ENCODE peak calls at places on chromosomes 16 and 17, in eight cellular contexts. M is A673, L is A549, B is choroid plexus epithelial cell, I is OCI-LY7, Z is HL-60, W is GM12865, Q is suprapubic skin. N is an unnamed sample.

GRCh38 chr17:4739122-4740024 is at the start of the genes CXCL16 and ZMYND15:
- DNase-seq in M (peak), L (peak), B (peak), I (peak), Z (no peak), W (peak), Q (no peak), N (peak)

GRCh38 chr16:48223490-48223889 is 20.6 kb upstream of the LONP2 start:
- DNase-seq in M (no peak), L (no peak), B (no peak), I (no peak), Z (no peak), W (no peak), Q (no peak), N (no peak)

GRCh38 chr17:19513897-19514488 is 19.7 kb upstream of the SLC47A1 start:
- DNase-seq in M (peak), L (peak), B (peak), I (peak), Z (no peak), W (peak), Q (peak), N (peak)

GRCh38 chr17:9279911-9280310 is 258.6 kb downstream of the NTN1 start:
- DNase-seq in M (no peak), L (no peak), B (no peak), I (no peak), Z (no peak), W (no peak), Q (no peak), N (no peak)

GRCh38 chr17:4499431-4500187 is 928 bp downstream of the SPNS2 start:
- DNase-seq in M (peak), L (peak), B (no peak), I (no peak), Z (peak), W (no peak), Q (no peak), N (no peak)

GRCh38 chr17:965311-965989 is 14.1 kb downstream of the NXN start:
- DNase-seq in M (no peak), L (no peak), B (no peak), I (no peak), Z (no peak), W (no peak), Q (no peak), N (no peak)

GRCh38 chr16:22670551-22670970 is 143.4 kb upstream of the HS3ST2 start:
- DNase-seq in M (peak), L (peak), B (peak), I (peak), Z (no peak), W (peak), Q (peak), N (no peak)

GRCh38 chr16:11824362-11824761 is 27.0 kb downstream of the RSL1D1 start:
- DNase-seq in M (no peak), L (peak), B (no peak), I (no peak), Z (peak), W (no peak), Q (no peak), N (no peak)

GRCh38 chr17:28528329-28529011 is 22.3 kb downstream of the FOXN1 start:
- DNase-seq in M (no peak), L (no peak), B (no peak), I (no peak), Z (no peak), W (no peak), Q (no peak), N (no peak)

GRCh38 chr17:978110-979093 is 1.2 kb downstream of the NXN start:
- DNase-seq in M (no peak), L (no peak), B (no peak), I (no peak), Z (no peak), W (no peak), Q (no peak), N (peak)

GRCh38 chr17:28524476-28525415 is 18.6 kb downstream of the FOXN1 start:
- DNase-seq in M (no peak), L (peak), B (peak), I (no peak), Z (no peak), W (no peak), Q (no peak), N (peak)

GRCh38 chr17:74712756-74713155 is at the start of gene CD300LF:
- DNase-seq in M (no peak), L (no peak), B (no peak), I (no peak), Z (peak), W (no peak), Q (no peak), N (no peak)

GRCh38 chr16:3578610-3579551 is 1.7 kb upstream of the NLRC3 start:
- DNase-seq in M (no peak), L (no peak), B (no peak), I (peak), Z (no peak), W (peak), Q (no peak), N (peak)

GRCh38 chr16:30009085-30009862 is 1.6 kb downstream of the DOC2A start:
- DNase-seq in M (no peak), L (no peak), B (no peak), I (no peak), Z (no peak), W (no peak), Q (no peak), N (no peak)

GRCh38 chr17:71975998-71976649 is 144.7 kb upstream of the SOX9 start:
- DNase-seq in M (no peak), L (peak), B (peak), I (no peak), Z (no peak), W (no peak), Q (peak), N (peak)

GRCh38 chr17:50658602-50659001 is 23.9 kb downstream of the ABCC3 start:
- DNase-seq in M (no peak), L (no peak), B (no peak), I (no peak), Z (no peak), W (no peak), Q (no peak), N (no peak)

GRCh38 chr16:82738699-82739098 is 111.9 kb downstream of the CDH13 start:
- DNase-seq in M (peak), L (no peak), B (peak), I (no peak), Z (no peak), W (peak), Q (no peak), N (no peak)

GRCh38 chr16:12113581-12114375 is 137.2 kb downstream of the SNX29 start:
- DNase-seq in M (no peak), L (no peak), B (no peak), I (no peak), Z (no peak), W (no peak), Q (no peak), N (no peak)

GRCh38 chr16:68656771-68657170 is 11.7 kb downstream of the CDH3 start:
- DNase-seq in M (no peak), L (no peak), B (no peak), I (no peak), Z (no peak), W (no peak), Q (no peak), N (no peak)

GRCh38 chr17:76935331-76935730 is 67.1 kb downstream of the MGAT5B start:
- DNase-seq in M (no peak), L (no peak), B (peak), I (no peak), Z (no peak), W (no peak), Q (no peak), N (peak)

GRCh38 chr16:4574919-4575705 is 19.0 kb downstream of the C16orf96 start:
- DNase-seq in M (no peak), L (no peak), B (no peak), I (no peak), Z (no peak), W (no peak), Q (no peak), N (no peak)

GRCh38 chr17:69928586-69928985 is 146.4 kb upstream of the KCNJ16 start:
- DNase-seq in M (no peak), L (no peak), B (no peak), I (no peak), Z (no peak), W (no peak), Q (no peak), N (no peak)

GRCh38 chr16:69932228-69932627 is 18.9 kb upstream of the CLEC18A start:
- DNase-seq in M (no peak), L (no peak), B (no peak), I (no peak), Z (no peak), W (no peak), Q (peak), N (no peak)

GRCh38 chr17:7354262-7354781 is 634 bp upstream of the TMEM95 start:
- DNase-seq in M (peak), L (peak), B (peak), I (no peak), Z (no peak), W (peak), Q (no peak), N (peak)

GRCh38 chr17:67265620-67266019 is 20.6 kb upstream of the HELZ start:
- DNase-seq in M (no peak), L (no peak), B (no peak), I (no peak), Z (no peak), W (no peak), Q (no peak), N (no peak)

GRCh38 chr17:8734876-8735275 is 9.8 kb downstream of the CCDC42 start:
- DNase-seq in M (no peak), L (no peak), B (no peak), I (no peak), Z (no peak), W (no peak), Q (peak), N (no peak)

GRCh38 chr17:60229189-60229802 is 79.5 kb downstream of the CA4 start:
- DNase-seq in M (peak), L (peak), B (peak), I (peak), Z (no peak), W (no peak), Q (no peak), N (peak)

GRCh38 chr16:1534021-1535020 is 855 bp downstream of the TMEM204 start:
- DNase-seq in M (no peak), L (no peak), B (no peak), I (no peak), Z (no peak), W (no peak), Q (no peak), N (peak)

GRCh38 chr16:69853481-69853880 is 91.3 kb downstream of the WWP2 start:
- DNase-seq in M (no peak), L (no peak), B (no peak), I (no peak), Z (no peak), W (no peak), Q (no peak), N (no peak)

GRCh38 chr16:83887088-83887487 is 11.8 kb upstream of the MLYCD start:
- DNase-seq in M (peak), L (peak), B (peak), I (peak), Z (peak), W (no peak), Q (no peak), N (no peak)

GRCh38 chr16:31157136-31157535 is 7.3 kb upstream of the PRSS36 start:
- DNase-seq in M (no peak), L (no peak), B (no peak), I (no peak), Z (peak), W (no peak), Q (no peak), N (no peak)

GRCh38 chr16:4147236-4147635 is 31.0 kb upstream of the ADCY9 start:
- DNase-seq in M (peak), L (no peak), B (no peak), I (no peak), Z (no peak), W (no peak), Q (no peak), N (no peak)

GRCh38 chr17:66347661-66348604 is 45.5 kb downstream of the PRKCA start:
- DNase-seq in M (peak), L (peak), B (peak), I (no peak), Z (no peak), W (no peak), Q (no peak), N (peak)

GRCh38 chr16:8899709-8900317 is 17.7 kb downstream of the LITAFD start:
- DNase-seq in M (no peak), L (no peak), B (no peak), I (no peak), Z (no peak), W (peak), Q (no peak), N (no peak)

DNA sequence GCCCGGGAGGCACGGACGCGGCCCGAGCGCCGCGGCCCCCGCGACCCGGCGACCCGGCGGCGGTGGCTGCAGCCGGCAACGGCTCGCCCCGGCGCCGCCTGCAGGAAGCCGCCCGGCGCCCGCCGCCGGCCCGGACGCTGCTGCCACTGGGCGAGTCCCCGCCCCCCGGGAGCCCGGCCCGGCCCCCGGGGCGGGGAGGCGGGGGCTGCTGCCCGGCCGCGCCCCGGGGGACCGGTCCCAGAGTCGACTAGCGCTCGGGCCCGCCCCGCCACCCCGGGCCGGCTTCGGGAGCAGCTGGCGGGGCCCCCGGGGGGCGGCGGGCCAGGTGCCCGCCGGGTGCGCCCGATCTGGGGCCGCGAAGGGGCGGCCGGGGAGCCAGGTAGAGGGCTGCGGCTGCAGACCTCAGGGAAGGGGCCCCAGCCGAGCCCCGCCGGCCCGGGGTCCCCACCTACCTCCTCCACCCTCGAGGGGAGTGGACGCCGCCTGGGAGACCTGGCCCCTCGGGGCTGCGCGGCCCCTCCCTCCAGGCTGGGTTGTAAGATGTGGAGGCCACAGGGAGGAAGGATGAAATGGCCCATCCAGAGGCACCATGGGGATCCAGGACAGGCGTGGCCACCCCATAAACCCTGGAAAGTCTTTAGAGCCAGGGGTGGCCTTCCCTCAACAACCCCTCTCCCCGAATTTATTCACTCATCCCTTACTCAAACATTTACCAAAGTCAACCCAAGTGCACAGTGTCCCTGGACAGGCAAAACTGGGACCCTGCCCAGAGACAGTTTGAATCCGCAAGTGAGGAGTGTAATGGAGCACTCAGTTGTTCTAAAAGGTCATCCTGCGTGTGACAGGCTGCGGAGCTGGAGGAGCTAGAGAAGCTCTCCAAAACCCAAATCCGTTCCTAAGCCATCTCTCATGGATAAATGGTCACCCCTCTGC is at the start of gene CDYL2:
- DNase-seq in M (peak), L (no peak), B (peak), I (peak), Z (no peak), W (peak), Q (peak), N (no peak)
- H3K4me3 ChIP-seq in M (peak), L (peak), B (peak), I (peak), Z (peak), W (peak), Q (peak), N (peak)

DNA sequence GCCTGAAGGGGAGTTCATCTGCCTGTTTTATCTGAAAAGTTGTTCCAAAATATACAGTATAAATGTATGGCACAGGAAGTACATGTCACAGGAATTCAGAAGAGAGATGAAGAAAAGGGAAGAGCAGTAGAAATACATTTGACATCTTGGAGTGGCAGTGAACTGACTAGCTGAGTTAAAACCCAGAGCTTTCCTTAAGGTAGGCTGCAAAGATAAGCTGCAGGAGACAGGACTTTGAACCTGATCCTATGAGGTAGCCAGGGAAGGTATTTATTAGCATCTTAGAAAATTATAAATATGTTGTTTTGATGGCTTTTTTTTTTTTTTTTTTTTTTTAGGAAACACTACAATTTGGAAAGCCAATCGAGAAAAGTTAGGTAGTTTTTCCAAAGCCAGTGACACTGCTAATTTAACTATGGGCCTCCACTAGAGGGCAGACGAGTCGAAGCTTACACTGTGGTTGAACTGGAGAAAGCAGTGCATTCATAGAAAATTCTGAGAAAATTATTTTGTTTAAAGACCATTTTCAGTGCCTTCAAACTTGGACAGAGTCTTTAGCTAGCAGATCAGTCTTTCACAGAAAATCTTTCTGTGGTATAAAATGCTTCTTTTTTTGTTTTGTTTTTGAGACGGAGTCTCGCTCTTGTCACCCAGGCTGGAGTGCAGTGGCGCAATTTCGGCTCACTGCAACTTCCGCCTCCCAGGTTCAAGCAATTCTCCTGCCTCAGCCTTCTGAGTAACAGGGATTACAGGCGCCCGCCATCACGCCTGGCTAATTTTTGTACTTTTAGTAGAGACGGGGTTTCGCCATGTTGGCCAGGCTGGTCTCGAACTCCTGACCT is 122.3 kb downstream of the SSH2 start:
- DNase-seq in M (peak), L (peak), B (peak), I (peak), Z (peak), W (peak), Q (no peak), N (peak)
- TF ChIP-seq CTCF in M (peak), L (peak), B (peak), I (peak), Z (peak), W (peak), Q (peak), N (peak)

GRCh38 chr17:35523296-35523695 is 14.2 kb downstream of the SLFN12L start:
- DNase-seq in M (peak), L (no peak), B (no peak), I (no peak), Z (peak), W (no peak), Q (no peak), N (no peak)
- H3K4me3 ChIP-seq in M (no peak), L (no peak), B (no peak), I (no peak), Z (no peak), W (no peak), Q (no peak), N (no peak)

DNA sequence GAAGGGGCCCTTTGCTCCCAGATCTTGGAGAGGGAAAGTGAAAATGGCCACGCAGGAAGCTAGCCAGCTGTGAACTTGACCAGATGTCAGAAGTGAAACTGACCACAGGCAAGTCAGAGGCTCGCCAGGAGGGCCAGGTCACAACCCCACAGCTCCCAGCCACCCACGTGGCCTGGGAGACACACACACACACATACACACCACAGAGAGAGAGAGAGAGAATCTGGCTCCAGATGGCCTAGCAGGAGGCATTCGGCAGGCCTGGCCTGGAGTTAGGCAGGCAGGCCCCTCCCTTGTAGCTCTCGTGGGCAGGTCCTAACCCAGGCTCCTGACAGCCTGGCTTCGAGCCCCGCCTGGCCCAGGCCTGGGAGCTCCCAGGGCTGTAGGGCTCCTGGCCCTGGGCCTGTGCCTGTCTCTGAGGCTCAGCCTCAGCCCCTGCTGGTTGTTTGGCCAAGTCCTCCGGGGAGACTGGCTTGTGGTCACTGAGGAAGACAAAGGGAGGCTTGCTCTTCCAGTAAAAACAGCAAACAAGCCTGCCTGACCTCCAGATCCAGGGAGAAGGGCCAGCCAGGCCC is 20.2 kb downstream of the NGFR start:
- DNase-seq in M (no peak), L (peak), B (peak), I (no peak), Z (peak), W (peak), Q (peak), N (peak)
- TF ChIP-seq CTCF in M (no peak), L (no peak), B (peak), I (no peak), Z (no peak), W (no peak), Q (no peak), N (peak)

GRCh38 chr16:73231379-73231778 is 183.5 kb upstream of the ZFHX3 start:
- DNase-seq in M (no peak), L (no peak), B (no peak), I (no peak), Z (no peak), W (no peak), Q (no peak), N (no peak)

GRCh38 chr16:73233423-73233762 is 185.5 kb upstream of the ZFHX3 start:
- DNase-seq in M (no peak), L (no peak), B (no peak), I (no peak), Z (no peak), W (no peak), Q (no peak), N (no peak)

GRCh38 chr16:73230651-73231050 is 182.7 kb upstream of the ZFHX3 start:
- DNase-seq in M (no peak), L (no peak), B (no peak), I (no peak), Z (no peak), W (no peak), Q (no peak), N (no peak)

GRCh38 chr16:73232555-73233422 is 184.9 kb upstream of the ZFHX3 start:
- DNase-seq in M (peak), L (peak), B (peak), I (no peak), Z (no peak), W (no peak), Q (no peak), N (peak)

DNA sequence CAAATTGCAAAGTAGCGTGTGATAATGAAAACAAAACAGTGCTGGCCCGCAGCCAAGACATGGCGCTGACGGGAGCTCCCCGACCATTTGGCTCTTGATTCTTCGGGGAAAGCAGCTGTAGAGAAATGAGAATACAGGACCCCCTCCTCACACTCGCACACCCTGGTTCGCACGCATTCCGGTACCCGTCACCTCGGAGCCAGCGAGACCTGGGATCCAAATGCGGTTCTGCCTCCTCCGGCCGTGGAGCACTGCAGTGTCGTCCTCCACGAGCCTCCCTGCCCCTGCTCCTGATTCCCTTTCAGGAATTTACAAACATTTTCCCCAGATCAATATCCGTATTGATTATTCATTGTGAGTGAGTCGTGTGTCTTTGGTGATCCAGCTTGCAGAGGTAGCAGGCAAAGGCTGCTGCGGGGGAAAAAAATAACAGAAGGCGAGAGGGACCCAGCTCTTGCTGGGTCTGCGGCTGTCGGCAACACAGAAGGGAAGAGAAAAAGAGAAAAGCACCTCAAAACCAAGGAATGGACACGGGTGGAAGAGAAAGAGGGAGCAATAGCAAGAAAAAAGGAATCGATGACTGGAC is 184.1 kb upstream of the ZFHX3 start:
- DNase-seq in M (peak), L (no peak), B (no peak), I (no peak), Z (no peak), W (no peak), Q (no peak), N (no peak)
- H3K4me3 ChIP-seq in M (peak), L (peak), B (no peak), I (no peak), Z (no peak), W (no peak), Q (no peak), N (peak)